ENCODE peak calls at places on chromosome 17, in five cellular contexts. One of them, this sample, is unnamed.

GRCh38 chr17:73191443-73192218 is 1.2 kb upstream of the COG1 start:
- DNase-seq in activated CD8-positive, alpha-beta memory T cell treated with anti-CD3 and anti-CD28 coated beads for 1 hour: peak
- DNase-seq in HAP-1: peak
- DNase-seq in dermis microvascular lymphatic vessel endothelial cell: peak
- DNase-seq in lower leg skin: peak
- DNase-seq in this sample: peak

GRCh38 chr17:65855245-65855644 is 293.8 kb upstream of the AXIN2 start:
- DNase-seq in activated CD8-positive, alpha-beta memory T cell treated with anti-CD3 and anti-CD28 coated beads for 1 hour: no peak
- DNase-seq in HAP-1: no peak
- DNase-seq in dermis microvascular lymphatic vessel endothelial cell: no peak
- DNase-seq in lower leg skin: peak
- DNase-seq in this sample: no peak

GRCh38 chr17:31374083-31374447 is 17.4 kb upstream of the RAB11FIP4 start:
- DNase-seq in activated CD8-positive, alpha-beta memory T cell treated with anti-CD3 and anti-CD28 coated beads for 1 hour: no peak
- DNase-seq in HAP-1: no peak
- DNase-seq in dermis microvascular lymphatic vessel endothelial cell: no peak
- DNase-seq in lower leg skin: no peak
- DNase-seq in this sample: no peak

GRCh38 chr17:4509923-4510614 is 11.4 kb downstream of the SPNS2 start:
- DNase-seq in activated CD8-positive, alpha-beta memory T cell treated with anti-CD3 and anti-CD28 coated beads for 1 hour: no peak
- DNase-seq in HAP-1: no peak
- DNase-seq in dermis microvascular lymphatic vessel endothelial cell: no peak
- DNase-seq in lower leg skin: no peak
- DNase-seq in this sample: no peak

GRCh38 chr17:80738020-80738380 is 193.4 kb downstream of the RPTOR start:
- DNase-seq in activated CD8-positive, alpha-beta memory T cell treated with anti-CD3 and anti-CD28 coated beads for 1 hour: no peak
- DNase-seq in HAP-1: no peak
- DNase-seq in dermis microvascular lymphatic vessel endothelial cell: no peak
- DNase-seq in lower leg skin: no peak
- DNase-seq in this sample: no peak

GRCh38 chr17:61389670-61390478 is 9.8 kb upstream of the TBX2 start:
- DNase-seq in activated CD8-positive, alpha-beta memory T cell treated with anti-CD3 and anti-CD28 coated beads for 1 hour: no peak
- DNase-seq in HAP-1: peak
- DNase-seq in dermis microvascular lymphatic vessel endothelial cell: no peak
- DNase-seq in lower leg skin: no peak
- DNase-seq in this sample: no peak

GRCh38 chr17:3888343-3889171 is 4.3 kb downstream of the CAMKK1 start:
- DNase-seq in activated CD8-positive, alpha-beta memory T cell treated with anti-CD3 and anti-CD28 coated beads for 1 hour: no peak
- DNase-seq in HAP-1: no peak
- DNase-seq in dermis microvascular lymphatic vessel endothelial cell: peak
- DNase-seq in lower leg skin: peak
- DNase-seq in this sample: no peak

GRCh38 chr17:81518113-81518784 is 5.7 kb upstream of the ACTG1 start:
- DNase-seq in activated CD8-positive, alpha-beta memory T cell treated with anti-CD3 and anti-CD28 coated beads for 1 hour: no peak
- DNase-seq in HAP-1: no peak
- DNase-seq in dermis microvascular lymphatic vessel endothelial cell: no peak
- DNase-seq in lower leg skin: no peak
- DNase-seq in this sample: no peak

GRCh38 chr17:10048951-10049350 is 143.9 kb upstream of the RCVRN start:
- DNase-seq in activated CD8-positive, alpha-beta memory T cell treated with anti-CD3 and anti-CD28 coated beads for 1 hour: no peak
- DNase-seq in HAP-1: no peak
- DNase-seq in dermis microvascular lymphatic vessel endothelial cell: no peak
- DNase-seq in lower leg skin: no peak
- DNase-seq in this sample: no peak

GRCh38 chr17:44546711-44547606 is 10.3 kb upstream of the FZD2 start:
- DNase-seq in activated CD8-positive, alpha-beta memory T cell treated with anti-CD3 and anti-CD28 coated beads for 1 hour: no peak
- DNase-seq in HAP-1: no peak
- DNase-seq in dermis microvascular lymphatic vessel endothelial cell: no peak
- DNase-seq in lower leg skin: no peak
- DNase-seq in this sample: no peak

GRCh38 chr17:70137451-70138230 is 31.7 kb upstream of the KCNJ2 start:
- DNase-seq in activated CD8-positive, alpha-beta memory T cell treated with anti-CD3 and anti-CD28 coated beads for 1 hour: no peak
- DNase-seq in HAP-1: no peak
- DNase-seq in dermis microvascular lymphatic vessel endothelial cell: no peak
- DNase-seq in lower leg skin: peak
- DNase-seq in this sample: no peak

GRCh38 chr17:74491645-74492044 is 25.2 kb downstream of the CD300A start:
- DNase-seq in activated CD8-positive, alpha-beta memory T cell treated with anti-CD3 and anti-CD28 coated beads for 1 hour: no peak
- DNase-seq in HAP-1: no peak
- DNase-seq in dermis microvascular lymphatic vessel endothelial cell: no peak
- DNase-seq in lower leg skin: no peak
- DNase-seq in this sample: no peak

GRCh38 chr17:54967621-54968258 is 714 bp downstream of the COX11 start:
- DNase-seq in activated CD8-positive, alpha-beta memory T cell treated with anti-CD3 and anti-CD28 coated beads for 1 hour: no peak
- DNase-seq in HAP-1: peak
- DNase-seq in dermis microvascular lymphatic vessel endothelial cell: no peak
- DNase-seq in lower leg skin: no peak
- DNase-seq in this sample: no peak

GRCh38 chr17:64661981-64662773 is at the start of gene SMURF2:
- DNase-seq in activated CD8-positive, alpha-beta memory T cell treated with anti-CD3 and anti-CD28 coated beads for 1 hour: peak
- DNase-seq in HAP-1: peak
- DNase-seq in dermis microvascular lymphatic vessel endothelial cell: no peak
- DNase-seq in lower leg skin: peak
- DNase-seq in this sample: peak

GRCh38 chr17:45043268-45043681 is 8.2 kb downstream of the DCAKD start:
- DNase-seq in activated CD8-positive, alpha-beta memory T cell treated with anti-CD3 and anti-CD28 coated beads for 1 hour: no peak
- DNase-seq in HAP-1: no peak
- DNase-seq in dermis microvascular lymphatic vessel endothelial cell: no peak
- DNase-seq in lower leg skin: peak
- DNase-seq in this sample: no peak

GRCh38 chr17:27241346-27241946 is 52.5 kb upstream of the WSB1 start:
- DNase-seq in activated CD8-positive, alpha-beta memory T cell treated with anti-CD3 and anti-CD28 coated beads for 1 hour: no peak
- DNase-seq in HAP-1: no peak
- DNase-seq in dermis microvascular lymphatic vessel endothelial cell: no peak
- DNase-seq in lower leg skin: no peak
- DNase-seq in this sample: no peak

GRCh38 chr17:28370035-28370743 is at the start of gene VTN:
- DNase-seq in activated CD8-positive, alpha-beta memory T cell treated with anti-CD3 and anti-CD28 coated beads for 1 hour: no peak
- DNase-seq in HAP-1: peak
- DNase-seq in dermis microvascular lymphatic vessel endothelial cell: no peak
- DNase-seq in lower leg skin: no peak
- DNase-seq in this sample: no peak

GRCh38 chr17:28948873-28949184 is 2.5 kb downstream of the PHF12 start:
- DNase-seq in activated CD8-positive, alpha-beta memory T cell treated with anti-CD3 and anti-CD28 coated beads for 1 hour: no peak
- DNase-seq in HAP-1: no peak
- DNase-seq in dermis microvascular lymphatic vessel endothelial cell: no peak
- DNase-seq in lower leg skin: no peak
- DNase-seq in this sample: no peak

GRCh38 chr17:334974-335481 is 17.6 kb downstream of the RPH3AL start:
- DNase-seq in activated CD8-positive, alpha-beta memory T cell treated with anti-CD3 and anti-CD28 coated beads for 1 hour: no peak
- DNase-seq in HAP-1: no peak
- DNase-seq in dermis microvascular lymphatic vessel endothelial cell: no peak
- DNase-seq in lower leg skin: no peak
- DNase-seq in this sample: no peak

GRCh38 chr17:74455025-74455585 is 11.3 kb upstream of the CD300A start:
- DNase-seq in activated CD8-positive, alpha-beta memory T cell treated with anti-CD3 and anti-CD28 coated beads for 1 hour: no peak
- DNase-seq in HAP-1: no peak
- DNase-seq in dermis microvascular lymphatic vessel endothelial cell: no peak
- DNase-seq in lower leg skin: no peak
- DNase-seq in this sample: no peak

GRCh38 chr17:35944151-35944550 is 638 bp upstream of the LYZL6 start:
- DNase-seq in activated CD8-positive, alpha-beta memory T cell treated with anti-CD3 and anti-CD28 coated beads for 1 hour: no peak
- DNase-seq in HAP-1: no peak
- DNase-seq in dermis microvascular lymphatic vessel endothelial cell: no peak
- DNase-seq in lower leg skin: no peak
- DNase-seq in this sample: no peak